ENCODE peak calls at places on chromosomes 13 and 19, in six cellular contexts. Y is GM03348, R is retina, W is nephron progenitor cell, G is head of caudate nucleus, N is aorta. B is an unnamed sample.

GRCh38 chr19:38711726-38712153 is 32.5 kb downstream of the CAPN12 start:
- DNase-seq in Y (peak; percentile 84), R (no peak), W (no peak), G (no peak), N (peak; percentile 81), B (no peak)

GRCh38 chr13:49810825-49811526 is 18.5 kb upstream of the KPNA3 start:
- DNase-seq in Y (peak; percentile 31), R (no peak), W (no peak), G (no peak), N (no peak), B (no peak)

GRCh38 chr19:44723952-44724319 is 24.6 kb upstream of the BCL3 start:
- DNase-seq in Y (peak; percentile 92), R (peak; percentile 86), W (peak; percentile 82), G (peak; percentile 75), N (peak; percentile 88), B (peak; percentile 69)

GRCh38 chr13:101751488-101751887 is 299.0 kb downstream of the ITGBL1 start:
- DNase-seq in Y (no peak), R (no peak), W (no peak), G (no peak), N (no peak), B (peak; percentile 76)

GRCh38 chr19:45506246-45506990 is 861 bp upstream of the VASP start:
- DNase-seq in Y (peak; percentile 94), R (peak; percentile 91), W (peak; percentile 98), G (peak; percentile 95), N (peak; percentile 97), B (peak; percentile 87)

GRCh38 chr19:38434549-38435051 is 1.1 kb downstream of the RYR1 start:
- DNase-seq in Y (no peak), R (peak; percentile 73), W (peak; percentile 85), G (peak; percentile 38), N (peak; percentile 64), B (no peak)

GRCh38 chr13:112580912-112581311 is 7.0 kb downstream of the TUBGCP3 start:
- DNase-seq in Y (no peak), R (no peak), W (no peak), G (no peak), N (no peak), B (no peak)

GRCh38 chr19:49746206-49746958 is 16.7 kb downstream of the TSKS start:
- DNase-seq in Y (peak; percentile 37), R (peak; percentile 29), W (peak; percentile 43), G (peak; percentile 53), N (peak; percentile 83), B (no peak)

GRCh38 chr19:52351512-52351911 is 15.5 kb downstream of the ZNF610 start:
- DNase-seq in Y (no peak), R (no peak), W (no peak), G (no peak), N (no peak), B (no peak)

B was measured in NCI-H460.